ENCODE peak calls at places on chromosomes 16 and 17, in five cellular contexts. One of them, this sample, is unnamed.

GRCh38 chr17:80820331-80820730 is 171.3 kb upstream of the CHMP6 start:
- DNase-seq in HepG2: no peak
- DNase-seq in SK-N-SH: no peak
- DNase-seq in GM12891: no peak
- DNase-seq in GM12878: no peak
- DNase-seq in this sample: no peak

GRCh38 chr17:73690581-73691135 is 46.4 kb upstream of the SDK2 start:
- DNase-seq in SK-N-SH: peak; percentile 47
- DNase-seq in HepG2: no peak
- DNase-seq in GM12891: no peak
- DNase-seq in GM12878: no peak
- DNase-seq in this sample: no peak

GRCh38 chr16:86995456-86995855 is 321.7 kb downstream of the C16orf95 start:
- DNase-seq in GM12878: no peak
- DNase-seq in GM12891: no peak
- DNase-seq in SK-N-SH: no peak
- DNase-seq in HepG2: no peak
- DNase-seq in this sample: no peak

GRCh38 chr16:5158494-5158893 is 60.9 kb upstream of the EEF2KMT start:
- DNase-seq in GM12878: no peak
- DNase-seq in SK-N-SH: no peak
- DNase-seq in HepG2: no peak
- DNase-seq in GM12891: no peak
- DNase-seq in this sample: no peak

GRCh38 chr17:6696906-6697305 is 16.3 kb downstream of the SLC13A5 start:
- DNase-seq in GM12878: no peak
- DNase-seq in GM12891: no peak
- DNase-seq in SK-N-SH: no peak
- DNase-seq in HepG2: no peak
- DNase-seq in this sample: no peak

GRCh38 chr17:80263253-80264047 is 2.8 kb downstream of the RNF213 start:
- DNase-seq in GM12878: peak; percentile 89
- DNase-seq in GM12891: peak; percentile 80
- DNase-seq in HepG2: peak; percentile 98
- DNase-seq in SK-N-SH: peak; percentile 70
- DNase-seq in this sample: peak; percentile 86

GRCh38 chr16:87496101-87496801 is 3.4 kb upstream of the ZCCHC14 start:
- DNase-seq in HepG2: no peak
- DNase-seq in GM12878: peak; percentile 8
- DNase-seq in GM12891: no peak
- DNase-seq in SK-N-SH: no peak
- DNase-seq in this sample: no peak

GRCh38 chr17:58310511-58311428 is 17.8 kb downstream of the TSPOAP1 start:
- DNase-seq in HepG2: no peak
- DNase-seq in GM12891: peak; percentile 14
- DNase-seq in SK-N-SH: peak; percentile 30
- DNase-seq in GM12878: no peak
- DNase-seq in this sample: no peak

GRCh38 chr16:55949518-55949917 is 74.3 kb upstream of the CES5A start:
- DNase-seq in HepG2: no peak
- DNase-seq in GM12878: no peak
- DNase-seq in GM12891: no peak
- DNase-seq in SK-N-SH: no peak
- DNase-seq in this sample: no peak

GRCh38 chr16:66287916-66288315 is 78.6 kb upstream of the CDH5 start:
- DNase-seq in GM12878: no peak
- DNase-seq in HepG2: no peak
- DNase-seq in GM12891: no peak
- DNase-seq in SK-N-SH: no peak
- DNase-seq in this sample: no peak

GRCh38 chr16:2915196-2915929 is 3.6 kb downstream of the FLYWCH1 start:
- DNase-seq in GM12878: no peak
- DNase-seq in GM12891: no peak
- DNase-seq in SK-N-SH: no peak
- DNase-seq in HepG2: no peak
- DNase-seq in this sample: no peak

GRCh38 chr17:36978810-36979584 is 30.2 kb downstream of the AATF start:
- DNase-seq in GM12878: no peak
- DNase-seq in SK-N-SH: no peak
- DNase-seq in GM12891: no peak
- DNase-seq in HepG2: no peak
- DNase-seq in this sample: no peak

GRCh38 chr16:52318259-52319008 is 228.5 kb downstream of the TOX3 start:
- DNase-seq in HepG2: no peak
- DNase-seq in GM12878: no peak
- DNase-seq in SK-N-SH: no peak
- DNase-seq in GM12891: no peak
- DNase-seq in this sample: no peak

GRCh38 chr16:72400257-72401078 is 228.5 kb upstream of the PMFBP1 start:
- DNase-seq in HepG2: peak; percentile 71
- DNase-seq in SK-N-SH: peak; percentile 54
- DNase-seq in GM12891: peak; percentile 5
- DNase-seq in GM12878: peak; percentile 7
- DNase-seq in this sample: peak; percentile 10

GRCh38 chr17:3917391-3917931 is 1.2 kb upstream of the P2RX1 start:
- DNase-seq in HepG2: no peak
- DNase-seq in GM12891: no peak
- DNase-seq in GM12878: no peak
- DNase-seq in SK-N-SH: peak; percentile 84
- DNase-seq in this sample: no peak

GRCh38 chr16:70788668-70789161 is 12.2 kb downstream of the VAC14 start:
- DNase-seq in GM12878: no peak
- DNase-seq in SK-N-SH: no peak
- DNase-seq in GM12891: no peak
- DNase-seq in HepG2: no peak
- DNase-seq in this sample: no peak

GRCh38 chr16:81687183-81687456 is 92.0 kb upstream of the PLCG2 start:
- DNase-seq in HepG2: no peak
- DNase-seq in GM12878: no peak
- DNase-seq in GM12891: no peak
- DNase-seq in SK-N-SH: no peak
- DNase-seq in this sample: no peak

GRCh38 chr17:67421869-67422273 is 44.8 kb downstream of the PITPNC1 start:
- DNase-seq in GM12878: peak; percentile 61
- DNase-seq in HepG2: peak; percentile 39
- DNase-seq in GM12891: no peak
- DNase-seq in SK-N-SH: no peak
- DNase-seq in this sample: no peak

GRCh38 chr17:37815516-37815915 is 70.7 kb upstream of the HNF1B start:
- DNase-seq in HepG2: no peak
- DNase-seq in SK-N-SH: no peak
- DNase-seq in GM12891: no peak
- DNase-seq in GM12878: no peak
- DNase-seq in this sample: no peak

GRCh38 chr17:28227278-28228108 is 91.5 kb upstream of the TMEM97 start:
- DNase-seq in SK-N-SH: peak; percentile 94
- DNase-seq in GM12891: peak; percentile 44
- DNase-seq in GM12878: no peak
- DNase-seq in HepG2: no peak
- DNase-seq in this sample: no peak

GRCh38 chr17:29442451-29442850 is 52.3 kb downstream of the TAOK1 start:
- DNase-seq in GM12878: no peak
- DNase-seq in SK-N-SH: no peak
- DNase-seq in GM12891: no peak
- DNase-seq in HepG2: no peak
- DNase-seq in this sample: no peak

GRCh38 chr17:63984651-63985386 is 12.1 kb upstream of the SCN4A start:
- DNase-seq in GM12878: no peak
- DNase-seq in GM12891: no peak
- DNase-seq in HepG2: peak; percentile 38
- DNase-seq in SK-N-SH: no peak
- DNase-seq in this sample: no peak

GRCh38 chr16:49543315-49543946 is 169.8 kb downstream of the C16orf78 start:
- DNase-seq in SK-N-SH: no peak
- DNase-seq in HepG2: no peak
- DNase-seq in GM12878: no peak
- DNase-seq in GM12891: no peak
- DNase-seq in this sample: no peak

GRCh38 chr16:86960266-86960665 is 356.9 kb downstream of the C16orf95 start:
- DNase-seq in GM12878: no peak
- DNase-seq in GM12891: no peak
- DNase-seq in HepG2: no peak
- DNase-seq in SK-N-SH: no peak
- DNase-seq in this sample: no peak

GRCh38 chr17:61065263-61065773 is 334.3 kb upstream of the TBX2 start:
- DNase-seq in GM12891: no peak
- DNase-seq in SK-N-SH: peak; percentile 40
- DNase-seq in HepG2: peak; percentile 86
- DNase-seq in GM12878: no peak
- DNase-seq in this sample: no peak

GRCh38 chr16:24838554-24839266 is 7.1 kb upstream of the SLC5A11 start:
- DNase-seq in GM12878: no peak
- DNase-seq in GM12891: no peak
- DNase-seq in SK-N-SH: no peak
- DNase-seq in HepG2: peak; percentile 83
- DNase-seq in this sample: no peak

GRCh38 chr17:64505320-64506200 is 529 bp downstream of the DDX5 start:
- DNase-seq in GM12878: no peak
- DNase-seq in GM12891: peak; percentile 62
- DNase-seq in HepG2: peak; percentile 80
- DNase-seq in SK-N-SH: peak; percentile 85
- DNase-seq in this sample: peak; percentile 65

GRCh38 chr16:10678655-10679054 is 16.1 kb downstream of the TEKT5 start:
- DNase-seq in GM12878: no peak
- DNase-seq in GM12891: no peak
- DNase-seq in SK-N-SH: no peak
- DNase-seq in HepG2: no peak
- DNase-seq in this sample: no peak

GRCh38 chr17:7574176-7574953 is 5.1 kb upstream of the CD68 start:
- DNase-seq in HepG2: no peak
- DNase-seq in SK-N-SH: no peak
- DNase-seq in GM12878: no peak
- DNase-seq in GM12891: no peak
- DNase-seq in this sample: no peak

GRCh38 chr16:54282202-54282922 is 4.2 kb downstream of the IRX3 start:
- DNase-seq in HepG2: no peak
- DNase-seq in GM12878: no peak
- DNase-seq in GM12891: no peak
- DNase-seq in SK-N-SH: peak; percentile 55
- DNase-seq in this sample: no peak

GRCh38 chr17:72794152-72794551 is 298.3 kb downstream of the SLC39A11 start:
- DNase-seq in GM12878: no peak
- DNase-seq in SK-N-SH: no peak
- DNase-seq in GM12891: no peak
- DNase-seq in HepG2: no peak
- DNase-seq in this sample: no peak

DNA sequence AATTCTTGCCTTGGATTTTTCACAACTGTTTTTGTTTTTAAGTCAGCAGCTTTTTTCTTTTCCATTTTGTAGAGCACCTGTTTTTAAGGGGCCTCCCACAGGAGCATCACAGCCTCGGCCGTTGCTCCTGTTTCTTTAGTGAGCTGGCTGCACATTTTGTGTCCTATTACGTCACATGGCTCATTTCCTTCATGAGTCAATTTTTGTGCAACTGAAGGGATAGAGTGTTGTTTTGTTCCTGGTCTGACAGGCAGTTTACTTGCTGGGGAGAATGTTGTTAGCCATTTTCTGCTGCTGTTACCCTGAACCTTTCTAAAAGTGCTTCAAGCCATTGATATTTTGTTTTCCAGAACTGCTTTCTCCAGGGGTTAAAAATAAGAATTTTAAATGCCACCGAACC is 45.0 kb upstream of the CRISPLD2 start:
- DNase-seq in SK-N-SH: no peak
- DNase-seq in GM12878: no peak
- DNase-seq in GM12891: no peak
- DNase-seq in HepG2: no peak
- DNase-seq in this sample: no peak
- TF ChIP-seq TAF1 in SK-N-SH: no peak
- TF ChIP-seq TAF1 in GM12878: no peak
- TF ChIP-seq TAF1 in GM12891: no peak
- TF ChIP-seq TAF1 in HepG2: no peak
- TF ChIP-seq TAF1 in this sample: no peak

GRCh38 chr17:56866496-56866895 is 32.5 kb downstream of the DGKE start:
- DNase-seq in GM12878: no peak
- DNase-seq in GM12891: no peak
- DNase-seq in HepG2: no peak
- DNase-seq in SK-N-SH: no peak
- DNase-seq in this sample: no peak

GRCh38 chr17:56866076-56866475 is 32.1 kb downstream of the DGKE start:
- DNase-seq in SK-N-SH: no peak
- DNase-seq in GM12878: no peak
- DNase-seq in GM12891: no peak
- DNase-seq in HepG2: no peak
- DNase-seq in this sample: no peak

GRCh38 chr17:56868716-56869115 is 34.8 kb downstream of the DGKE start:
- DNase-seq in SK-N-SH: no peak
- DNase-seq in GM12891: no peak
- DNase-seq in HepG2: no peak
- DNase-seq in GM12878: no peak
- DNase-seq in this sample: no peak

GRCh38 chr17:56870163-56870651 is 36.3 kb downstream of the DGKE start:
- DNase-seq in GM12891: no peak
- DNase-seq in SK-N-SH: no peak
- DNase-seq in HepG2: peak; percentile 16
- DNase-seq in GM12878: peak; percentile 75
- DNase-seq in this sample: no peak

DNA sequence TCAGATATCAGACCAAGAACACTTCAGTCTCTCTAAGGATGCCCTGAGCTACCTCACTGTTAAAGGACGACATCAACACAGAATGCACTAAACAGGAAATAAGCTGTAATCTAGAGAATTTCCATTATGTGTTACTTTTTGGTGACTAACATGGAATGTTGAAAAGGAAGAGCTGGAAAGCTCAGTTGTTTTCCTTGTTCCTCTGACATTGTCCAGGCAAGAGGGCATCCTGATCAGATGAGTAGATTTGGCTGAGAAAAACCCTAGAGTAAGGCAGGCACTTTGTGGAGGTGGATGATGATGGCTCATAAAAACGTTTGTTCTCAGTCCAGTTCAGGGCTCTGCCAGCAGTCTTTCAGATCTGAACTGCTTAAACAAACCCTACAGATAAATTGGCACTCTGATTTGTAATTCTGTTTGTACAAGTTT is 34.0 kb downstream of the DGKE start:
- DNase-seq in SK-N-SH: no peak
- DNase-seq in HepG2: no peak
- DNase-seq in GM12891: no peak
- DNase-seq in GM12878: no peak
- DNase-seq in this sample: no peak
- TF ChIP-seq TAF1 in SK-N-SH: no peak
- TF ChIP-seq TAF1 in HepG2: no peak
- TF ChIP-seq TAF1 in GM12891: no peak
- TF ChIP-seq TAF1 in GM12878: no peak
- TF ChIP-seq TAF1 in this sample: no peak

GRCh38 chr16:69301187-69301586 is 10.0 kb upstream of the VPS4A start:
- DNase-seq in SK-N-SH: no peak
- DNase-seq in GM12878: no peak
- DNase-seq in GM12891: no peak
- DNase-seq in HepG2: no peak
- DNase-seq in this sample: no peak
- TF ChIP-seq TAF1 in SK-N-SH: no peak
- TF ChIP-seq TAF1 in GM12878: no peak
- TF ChIP-seq TAF1 in GM12891: no peak
- TF ChIP-seq TAF1 in HepG2: no peak
- TF ChIP-seq TAF1 in this sample: no peak

GRCh38 chr17:19796457-19796856 is 48.4 kb upstream of the ALDH3A1 start:
- DNase-seq in HepG2: no peak
- DNase-seq in GM12891: no peak
- DNase-seq in SK-N-SH: no peak
- DNase-seq in GM12878: no peak
- DNase-seq in this sample: no peak
- TF ChIP-seq TAF1 in HepG2: no peak
- TF ChIP-seq TAF1 in GM12891: no peak
- TF ChIP-seq TAF1 in SK-N-SH: no peak
- TF ChIP-seq TAF1 in GM12878: no peak
- TF ChIP-seq TAF1 in this sample: no peak

GRCh38 chr17:74968361-74968780 is 4.2 kb downstream of the HID1 start:
- DNase-seq in SK-N-SH: no peak
- DNase-seq in GM12878: no peak
- DNase-seq in HepG2: no peak
- DNase-seq in GM12891: no peak
- DNase-seq in this sample: no peak
- TF ChIP-seq TAF1 in SK-N-SH: no peak
- TF ChIP-seq TAF1 in GM12878: no peak
- TF ChIP-seq TAF1 in HepG2: no peak
- TF ChIP-seq TAF1 in GM12891: no peak
- TF ChIP-seq TAF1 in this sample: no peak